ENCODE peak calls at places on chromosomes 12 and 14, in four cellular contexts. E, O, N and M are unnamed samples.

GRCh38 chr12:19382111-19382526 is 57.2 kb upstream of the AEBP2 start:
- DNase-seq in O (no peak), E (peak; percentile 40), N (no peak), M (no peak)

GRCh38 chr12:114011711-114012110 is 45.6 kb upstream of the RBM19 start:
- DNase-seq in O (no peak), E (no peak), N (no peak), M (no peak)

GRCh38 chr12:3998397-3998796 is 125.2 kb upstream of the PARP11 start:
- DNase-seq in N (no peak), E (no peak), O (no peak), M (no peak)

GRCh38 chr12:20305470-20305869 is 62.9 kb upstream of the PDE3A start:
- DNase-seq in E (no peak), N (no peak), O (no peak), M (no peak)

GRCh38 chr14:76937181-76938091 is 91.1 kb downstream of the IRF2BPL start:
- DNase-seq in O (no peak), E (peak; percentile 58), N (no peak), M (no peak)

GRCh38 chr12:104994301-104994700 is 8.2 kb downstream of the NOPCHAP1 start:
- DNase-seq in O (no peak), N (no peak), E (no peak), M (no peak)

GRCh38 chr12:28096649-28097048 is 93.6 kb upstream of the CCDC91 start:
- DNase-seq in E (peak; percentile 2), N (no peak), O (no peak), M (no peak)

GRCh38 chr14:26761532-26761931 is 163.7 kb upstream of the NOVA1 start:
- DNase-seq in E (peak; percentile 37), O (no peak), N (no peak), M (no peak)

GRCh38 chr12:79954037-79954436 is 19.1 kb upstream of the PPP1R12A start:
- DNase-seq in N (no peak), O (no peak), E (no peak), M (no peak)

GRCh38 chr14:103115845-103116572 is 7.3 kb upstream of the TNFAIP2 start:
- DNase-seq in O (no peak), E (no peak), N (no peak), M (no peak)

DNA sequence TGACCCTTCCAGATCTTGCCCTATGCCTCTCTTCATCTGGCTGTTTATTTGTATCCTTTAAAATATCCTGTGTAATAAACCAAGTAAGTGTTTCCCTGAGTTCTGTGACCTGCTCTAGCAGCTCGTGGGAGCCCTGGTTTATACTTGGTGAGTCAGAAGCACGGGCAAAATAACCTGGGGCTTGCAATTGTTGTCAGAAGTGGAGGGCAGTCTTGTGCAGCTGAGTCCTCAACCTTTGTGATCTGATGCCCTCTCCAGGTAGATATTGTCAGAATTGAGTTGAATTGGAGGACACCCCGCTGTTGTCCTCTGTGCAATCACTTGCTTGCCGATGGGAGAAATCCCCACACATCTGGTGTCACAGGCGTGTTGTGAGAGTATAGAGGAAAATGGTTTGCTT is 62.5 kb upstream of the PRICKLE1 start:
- DNase-seq in E (no peak), O (no peak), N (no peak), M (no peak)
- TF ChIP-seq POLR2A in E (no peak), O (no peak), N (no peak), M (no peak)

DNA sequence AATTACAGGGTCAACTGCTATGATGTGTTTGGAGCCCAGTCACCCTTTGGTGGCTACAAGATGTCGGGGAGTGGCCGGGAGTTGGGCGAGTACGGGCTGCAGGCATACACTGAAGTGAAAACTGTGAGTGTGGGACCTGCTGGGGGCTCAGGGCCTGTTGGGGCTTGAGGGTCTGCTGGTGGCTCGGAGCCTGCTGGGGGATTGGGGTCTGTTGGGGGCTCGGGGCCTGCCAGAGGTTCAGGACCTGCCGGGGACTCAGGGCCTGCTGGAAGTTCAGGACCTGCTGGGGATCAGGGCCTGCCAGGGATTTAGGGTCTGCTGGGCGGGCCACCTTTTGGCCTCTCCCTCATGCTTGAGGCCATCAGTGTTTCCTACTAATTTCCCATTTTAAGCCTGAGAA is 37.1 kb downstream of the ALDH2 start:
- DNase-seq in N (no peak), E (no peak), O (no peak), M (no peak)
- H3K4me3 ChIP-seq in N (no peak overlapping the region), E (no peak overlapping the region), O (no peak overlapping the region), M (no peak overlapping the region)

GRCh38 chr14:20631821-20632389 is 9.6 kb downstream of the OR6S1 start:
- DNase-seq in N (no peak), E (peak; percentile 62), O (peak; percentile 78), M (peak; percentile 74)

GRCh38 chr14:20631023-20631820 is 10.3 kb downstream of the OR6S1 start:
- DNase-seq in O (peak; percentile 61), E (peak; percentile 65), N (no peak), M (no peak)

GRCh38 chr14:20632448-20632830 is 9.1 kb downstream of the OR6S1 start:
- DNase-seq in N (no peak), E (no peak), O (no peak), M (no peak)

GRCh38 chr14:20630340-20631022 is 11.0 kb downstream of the OR6S1 start:
- DNase-seq in O (no peak), E (no peak), N (no peak), M (no peak)

DNA sequence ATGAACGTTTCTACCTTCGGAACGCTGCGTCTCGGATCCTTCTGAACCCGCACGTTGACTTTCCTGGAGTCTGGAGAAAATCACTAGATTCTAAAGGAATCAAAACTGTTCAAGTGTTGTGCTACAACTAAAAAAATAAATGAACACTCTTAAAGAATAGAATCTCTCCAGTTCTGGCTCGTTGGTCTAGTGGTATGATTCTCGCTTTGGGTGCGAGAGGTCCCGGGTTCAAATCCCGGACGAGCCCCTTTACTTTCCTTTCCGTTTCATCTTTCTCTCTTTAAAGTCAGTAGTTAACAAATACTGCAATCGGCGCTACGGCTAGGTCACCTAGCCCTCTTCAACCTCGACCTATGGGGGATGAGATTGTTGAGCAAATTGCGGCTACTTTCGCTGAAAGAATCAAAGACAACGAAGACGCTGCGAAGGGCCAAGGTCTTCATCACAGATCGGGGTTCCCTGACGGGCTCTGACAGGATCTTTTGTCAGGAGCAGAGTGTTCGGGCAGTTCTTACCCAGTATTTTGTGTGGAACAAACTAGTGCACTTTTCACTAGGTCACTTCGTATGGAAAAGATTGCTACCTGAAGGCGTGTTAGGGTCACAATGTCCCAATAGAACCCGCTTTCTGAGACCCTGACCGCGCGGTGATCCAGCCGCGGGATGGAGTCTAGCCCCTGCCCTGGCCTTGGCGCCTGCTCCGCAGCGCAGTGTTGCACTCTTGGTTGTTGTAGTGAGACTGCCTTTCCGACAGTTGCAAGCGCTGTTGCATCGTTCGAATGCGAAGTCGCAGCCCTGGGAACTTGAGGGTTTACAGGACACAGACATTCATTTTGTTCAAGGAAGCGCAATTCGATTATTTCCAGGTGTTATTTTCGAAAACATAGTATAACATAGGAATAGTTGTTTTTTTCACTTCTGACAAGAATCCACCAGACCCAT is 8.4 kb downstream of the OR6S1 start:
- DNase-seq in O (peak; percentile 34), E (peak; percentile 70), N (no peak), M (no peak)
- TF ChIP-seq POLR2A in O (no peak), E (no peak), N (no peak), M (no peak)

DNA sequence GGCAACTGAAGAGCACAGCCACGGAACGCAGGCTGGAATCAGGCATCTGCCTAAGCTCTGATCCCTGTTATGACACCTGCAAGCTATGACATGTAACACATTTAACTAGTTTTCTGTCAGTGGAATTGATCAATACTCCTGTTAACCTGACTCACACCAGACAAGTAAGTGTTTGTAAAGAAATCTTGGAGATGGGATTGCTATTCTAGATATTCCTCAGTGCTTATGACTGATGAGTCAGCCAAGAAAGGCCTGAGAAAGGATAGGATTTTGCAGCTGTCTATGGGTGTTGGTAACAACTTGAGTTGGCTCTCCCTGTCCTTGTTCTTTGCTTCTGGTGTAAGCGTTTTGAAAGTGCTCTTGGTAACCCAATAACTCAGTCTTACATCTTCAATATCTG is 110.5 kb downstream of the GPR135 start:
- DNase-seq in E (no peak), N (no peak), O (no peak), M (no peak)
- H3K4me3 ChIP-seq in E (no peak overlapping the region), N (no peak overlapping the region), O (no peak overlapping the region), M (no peak overlapping the region)

GRCh38 chr12:57005980-57006808 is at the start of gene ZBTB39:
- DNase-seq in N (peak; percentile 58), E (peak; percentile 54), O (no peak), M (peak; percentile 65)
- TF ChIP-seq POLR2A in N (no peak), E (peak; percentile 25), O (no peak), M (peak; percentile 34)

GRCh38 chr12:108812324-108812723 is 45.1 kb downstream of the SSH1 start:
- DNase-seq in N (no peak), E (no peak), O (no peak), M (no peak)
- H3K4me3 ChIP-seq in N (no peak overlapping the region), E (no peak overlapping the region), O (no peak overlapping the region), M (no peak overlapping the region)

GRCh38 chr12:52033506-52034258 is 17.6 kb upstream of the NR4A1 start:
- DNase-seq in E (no peak), O (no peak), N (no peak), M (no peak)

GRCh38 chr12:52037248-52037861 is 13.9 kb upstream of the NR4A1 start:
- DNase-seq in O (no peak), E (peak; percentile 61), N (no peak), M (no peak)

GRCh38 chr12:52038447-52038846 is 12.8 kb upstream of the NR4A1 start:
- DNase-seq in E (no peak), N (no peak), O (no peak), M (no peak)

GRCh38 chr12:52035926-52036325 is 15.3 kb upstream of the NR4A1 start:
- DNase-seq in O (no peak), E (no peak), N (no peak), M (no peak)

GRCh38 chr12:52036587-52037171 is 14.6 kb upstream of the NR4A1 start:
- DNase-seq in N (peak; percentile 87), E (peak; percentile 91), O (peak; percentile 82), M (peak; percentile 92)
- TF ChIP-seq POLR2A in N (peak; percentile 66), E (peak; percentile 83), O (peak; percentile 85), M (peak; percentile 66)

GRCh38 chr12:108207791-108208730 is 79.0 kb downstream of the WSCD2 start:
- DNase-seq in E (no peak), N (no peak), O (no peak), M (no peak)
- H3K4me3 ChIP-seq in E (no peak overlapping the region), N (no peak overlapping the region), O (no peak overlapping the region), M (no peak overlapping the region)

GRCh38 chr14:100192672-100193416 is 33.4 kb upstream of the DEGS2 start:
- DNase-seq in N (peak; percentile 100), E (peak; percentile 100), O (peak; percentile 99), M (peak; percentile 100)
- TF ChIP-seq POLR2A in N (peak; percentile 46), E (peak; percentile 75), O (peak; percentile 65), M (peak; percentile 62)

DNA sequence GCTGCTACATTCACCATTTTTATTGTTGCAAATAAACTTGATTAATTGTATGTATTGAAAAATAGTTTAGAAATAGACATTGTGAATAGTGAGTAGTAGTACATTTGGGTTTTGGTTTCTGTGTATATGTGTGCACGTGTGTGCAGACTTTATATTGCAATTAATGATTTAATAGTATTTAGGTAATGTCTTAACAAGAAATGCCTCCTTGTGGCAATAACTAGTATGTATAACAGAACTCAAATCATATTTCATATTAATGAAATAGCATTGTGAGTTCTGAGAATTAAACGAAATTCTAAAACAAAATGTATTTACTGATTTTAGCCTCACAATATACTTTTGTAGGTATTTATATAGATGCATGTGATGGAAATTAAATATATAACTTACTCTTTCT is 100.1 kb downstream of the SCAF11 start:
- DNase-seq in O (no peak), N (no peak), E (no peak), M (no peak)
- H3K4me3 ChIP-seq in O (no peak overlapping the region), N (no peak overlapping the region), E (no peak overlapping the region), M (no peak overlapping the region)